ENCODE peak calls at places on chromosomes 1 and 21, in eight cellular contexts. A, G, P, B, R, I, O and N are unnamed samples.

GRCh38 chr1:30748098-30748698 is 9.4 kb downstream of the LAPTM5 start:
- DNase-seq in A (peak; percentile 64), G (no peak), P (no peak), B (no peak), R (no peak), I (no peak), O (no peak), N (no peak)

GRCh38 chr1:40072142-40072541 is 24.9 kb downstream of the PPT1 start:
- DNase-seq in A (no peak), G (no peak), P (no peak), B (no peak), R (no peak), I (no peak), O (no peak), N (no peak)

GRCh38 chr1:20484526-20485462 is 1.2 kb downstream of the CAMK2N1 start:
- DNase-seq in A (no peak), G (peak; percentile 55), P (peak; percentile 52), B (no peak), R (no peak), I (no peak), O (no peak), N (no peak)

GRCh38 chr1:161367684-161368398 is at the start of gene CFAP126:
- DNase-seq in A (peak; percentile 69), G (peak; percentile 86), P (peak; percentile 20), B (peak; percentile 53), R (peak; percentile 73), I (peak; percentile 95), O (peak; percentile 44), N (no peak)

GRCh38 chr1:160814856-160815255 is 18.9 kb downstream of the LY9 start:
- DNase-seq in A (no peak), G (no peak), P (no peak), B (no peak), R (no peak), I (no peak), O (no peak), N (no peak)

GRCh38 chr1:196674908-196675307 is 23.1 kb downstream of the CFH start:
- DNase-seq in A (no peak), G (no peak), P (no peak), B (no peak), R (no peak), I (no peak), O (no peak), N (no peak)

GRCh38 chr21:44677881-44678280 is 4.1 kb downstream of the KRTAP12-1 start:
- DNase-seq in A (no peak), G (no peak), P (no peak), B (no peak), R (no peak), I (no peak), O (no peak), N (no peak)

GRCh38 chr1:221188531-221188930 is 309.3 kb downstream of the HLX start:
- DNase-seq in A (no peak), G (no peak), P (no peak), B (no peak), R (no peak), I (no peak), O (no peak), N (no peak)

GRCh38 chr1:30986755-30987154 is 78.2 kb upstream of the SDC3 start:
- DNase-seq in A (no peak), G (peak; percentile 34), P (no peak), B (no peak), R (no peak), I (no peak), O (no peak), N (no peak)

GRCh38 chr1:38872401-38873026 is 634 bp downstream of the MYCBP start:
- DNase-seq in A (no peak), G (peak; percentile 70), P (no peak), B (no peak), R (peak; percentile 15), I (peak; percentile 9), O (no peak), N (no peak)

GRCh38 chr1:88867743-88868521 is 23.4 kb downstream of the GTF2B start:
- DNase-seq in A (no peak), G (peak; percentile 81), P (no peak), B (no peak), R (no peak), I (no peak), O (no peak), N (no peak)

GRCh38 chr1:222919478-222919865 is 104.6 kb downstream of the DISP1 start:
- DNase-seq in A (no peak), G (peak; percentile 44), P (no peak), B (no peak), R (no peak), I (no peak), O (no peak), N (no peak)

GRCh38 chr21:15343066-15343465 is 278.3 kb upstream of the NRIP1 start:
- DNase-seq in A (no peak), G (no peak), P (no peak), B (no peak), R (no peak), I (no peak), O (no peak), N (no peak)

GRCh38 chr1:59316497-59317128 is 19.7 kb downstream of the FGGY start:
- DNase-seq in A (no peak), G (peak; percentile 29), P (no peak), B (no peak), R (no peak), I (no peak), O (no peak), N (no peak)

GRCh38 chr1:187157115-187157514 is 328.4 kb downstream of the PLA2G4A start:
- DNase-seq in A (no peak), G (no peak), P (no peak), B (no peak), R (no peak), I (no peak), O (no peak), N (no peak)

GRCh38 chr21:14538477-14538876 is 7.6 kb downstream of the SAMSN1 start:
- DNase-seq in A (no peak), G (no peak), P (no peak), B (no peak), R (no peak), I (no peak), O (no peak), N (no peak)

GRCh38 chr1:1442069-1442770 is 6.7 kb downstream of the VWA1 start:
- DNase-seq in A (peak; percentile 4), G (no peak), P (no peak), B (no peak), R (no peak), I (peak; percentile 79), O (no peak), N (no peak)

DNA sequence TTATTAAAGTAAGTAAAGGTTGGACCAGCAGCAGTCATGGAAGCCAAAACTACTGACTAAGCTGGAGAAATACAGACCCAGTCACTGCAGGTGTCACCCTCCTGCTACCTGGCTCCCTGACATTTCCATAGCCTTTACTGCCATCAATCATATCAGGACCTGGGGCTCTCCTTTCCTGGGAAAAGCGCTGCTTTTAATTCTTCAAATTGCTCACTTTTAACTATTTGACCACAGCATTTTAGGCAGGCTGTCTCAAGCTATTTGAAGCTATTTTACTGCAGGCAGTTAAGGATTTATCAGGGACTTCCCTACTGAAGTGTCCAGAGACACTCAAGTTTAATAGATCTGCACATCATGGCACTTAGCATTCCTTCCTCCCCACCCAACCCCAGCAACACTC is 4.1 kb downstream of the IVL start:
- DNase-seq in A (no peak), G (no peak), P (no peak), B (no peak), R (no peak), I (no peak), O (no peak), N (no peak)
- H3K27ac ChIP-seq in A (no peak overlapping the region), G (no peak overlapping the region), P (no peak overlapping the region), B (no peak overlapping the region), R (no peak overlapping the region), I (no peak overlapping the region), O (no peak overlapping the region), N (no peak overlapping the region)

GRCh38 chr1:153882296-153882912 is 40.4 kb downstream of the GATAD2B start:
- DNase-seq in A (no peak), G (no peak), P (no peak), B (no peak), R (no peak), I (no peak), O (no peak), N (no peak)
- H3K27ac ChIP-seq in A (no peak overlapping the region), G (peak overlapping the region; percentile 4), P (peak overlapping the region; percentile 32), B (peak overlapping the region; percentile 62), R (no peak overlapping the region), I (no peak overlapping the region), O (no peak overlapping the region), N (no peak overlapping the region)

DNA sequence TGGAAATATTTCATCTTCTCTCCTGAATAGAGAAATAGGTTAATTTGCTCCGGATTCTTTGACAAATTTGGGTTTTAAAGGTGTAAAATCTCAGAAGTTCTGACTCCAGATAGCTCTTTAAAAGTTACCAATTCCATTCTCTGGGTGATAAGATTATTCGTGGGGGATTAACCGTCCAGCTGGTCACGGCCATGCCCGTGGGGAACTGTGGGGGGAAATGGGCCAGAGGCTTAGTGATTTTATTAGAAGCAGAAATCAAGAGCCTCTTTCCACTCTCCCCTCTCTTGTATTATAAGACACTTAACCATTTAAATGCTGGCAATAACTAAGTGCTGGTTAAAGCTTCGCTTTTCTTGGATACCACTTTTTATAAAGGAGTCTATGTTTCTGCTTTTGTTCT is 376.4 kb upstream of the KAZN start:
- DNase-seq in A (no peak), G (no peak), P (no peak), B (no peak), R (no peak), I (no peak), O (no peak), N (no peak)
- H3K27ac ChIP-seq in A (no peak overlapping the region), G (no peak overlapping the region), P (no peak overlapping the region), B (no peak overlapping the region), R (no peak overlapping the region), I (no peak overlapping the region), O (no peak overlapping the region), N (no peak overlapping the region)

GRCh38 chr1:156528875-156529425 is 28.4 kb upstream of the MEF2D start:
- DNase-seq in A (no peak), G (no peak), P (no peak), B (no peak), R (no peak), I (no peak), O (no peak), N (no peak)

GRCh38 chr1:156528231-156528630 is 27.7 kb upstream of the MEF2D start:
- DNase-seq in A (no peak), G (no peak), P (no peak), B (no peak), R (no peak), I (no peak), O (no peak), N (no peak)

GRCh38 chr1:156525856-156526479 is 25.4 kb upstream of the MEF2D start:
- DNase-seq in A (no peak), G (no peak), P (no peak), B (no peak), R (no peak), I (no peak), O (no peak), N (no peak)

GRCh38 chr1:156530006-156530405 is 29.4 kb upstream of the MEF2D start:
- DNase-seq in A (no peak), G (no peak), P (no peak), B (no peak), R (no peak), I (no peak), O (no peak), N (no peak)

DNA sequence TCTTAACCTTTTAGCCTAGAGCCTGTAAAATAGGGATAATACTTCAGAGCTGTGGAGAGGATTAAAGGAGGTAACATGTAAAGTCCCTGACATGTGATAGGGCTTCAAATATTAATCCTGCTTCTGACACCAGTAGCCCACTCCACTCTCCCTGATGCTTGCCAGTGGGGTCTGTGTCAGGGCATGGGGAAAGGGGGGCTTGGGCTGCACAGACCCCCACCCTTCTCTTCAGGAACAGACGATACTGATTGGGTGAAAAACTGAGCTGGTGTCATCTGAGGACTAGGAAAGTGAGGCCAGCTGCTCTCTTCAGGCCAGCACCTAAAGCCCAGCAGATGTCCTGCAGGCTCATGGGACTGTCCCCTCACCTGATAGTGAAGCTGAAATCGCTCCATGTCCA is 27.0 kb upstream of the MEF2D start:
- DNase-seq in A (no peak), G (no peak), P (no peak), B (no peak), R (no peak), I (no peak), O (no peak), N (no peak)
- H3K27ac ChIP-seq in A (no peak overlapping the region), G (no peak overlapping the region), P (no peak overlapping the region), B (no peak overlapping the region), R (no peak overlapping the region), I (no peak overlapping the region), O (no peak overlapping the region), N (no peak overlapping the region)